ENCODE peak calls at places on chromosomes 1 and 21, in four cellular contexts. V is HepG2, O is H1, T is GM12878. A is an unnamed sample.
A peak's percentile ranks its signal among the peaks of the same experiment; 100 is the strongest.

GRCh38 chr1:35340519-35340918 is 72.0 kb downstream of the ZMYM4 start:
- DNase-seq in O (no peak), T (no peak), V (no peak), A (no peak)

GRCh38 chr1:153313288-153313687 is 536 bp upstream of the PGLYRP3 start:
- DNase-seq in T (no peak), V (no peak), O (no peak), A (no peak)

GRCh38 chr1:54750596-54750995 is 13.7 kb downstream of the PARS2 start:
- DNase-seq in O (no peak), T (no peak), V (no peak), A (no peak)

GRCh38 chr21:31710586-31710985 is 21.3 kb downstream of the SCAF4 start:
- DNase-seq in O (no peak), V (no peak), T (no peak), A (no peak)

GRCh38 chr1:111516008-111516535 is 12.6 kb upstream of the ADORA3 start:
- DNase-seq in T (no peak), V (no peak), O (peak; percentile 67), A (peak; percentile 60)

GRCh38 chr1:151713874-151714273 is 2.7 kb downstream of the CELF3 start:
- DNase-seq in T (no peak), V (no peak), O (no peak), A (no peak)

GRCh38 chr1:26094677-26095383 is 16.8 kb upstream of the PDIK1L start:
- DNase-seq in V (no peak), O (peak; percentile 76), T (no peak), A (peak; percentile 82)

GRCh38 chr1:156658945-156659574 is 17.1 kb downstream of the BCAN start:
- DNase-seq in T (no peak), V (no peak), O (no peak), A (no peak)

GRCh38 chr1:84271452-84272273 is 29.8 kb upstream of the SAMD13 start:
- DNase-seq in V (no peak), O (no peak), T (peak; percentile 61), A (no peak)

GRCh38 chr1:25555753-25556092 is 12.3 kb downstream of the LDLRAP1 start:
- DNase-seq in T (no peak), V (no peak), O (no peak), A (no peak)

GRCh38 chr1:18217398-18218043 is 109.9 kb downstream of the IGSF21 start:
- DNase-seq in V (peak; percentile 33), O (peak; percentile 68), T (no peak), A (peak; percentile 58)

GRCh38 chr1:199809311-199809710 is 218.2 kb upstream of the NR5A2 start:
- DNase-seq in V (no peak), O (no peak), T (no peak), A (no peak)

GRCh38 chr1:206969090-206969489 is 1.2 kb downstream of the FCAMR start:
- DNase-seq in O (no peak), V (no peak), T (no peak), A (no peak)

GRCh38 chr1:59879556-59879955 is 47.0 kb downstream of the CYP2J2 start:
- DNase-seq in O (peak; percentile 75), T (no peak), V (peak; percentile 65), A (peak; percentile 33)

GRCh38 chr1:1925437-1926345 is 6.6 kb upstream of the TMEM52 start:
- DNase-seq in T (no peak), V (no peak), O (no peak), A (no peak)

GRCh38 chr1:68101829-68102228 is 51.4 kb upstream of the DIRAS3 start:
- DNase-seq in O (no peak), T (no peak), V (no peak), A (no peak)

GRCh38 chr1:36964830-36965229 is 69.5 kb downstream of the GRIK3 start:
- DNase-seq in V (no peak), O (no peak), T (no peak), A (no peak)

GRCh38 chr1:162475089-162475488 is 22.5 kb upstream of the UHMK1 start:
- DNase-seq in T (no peak), V (no peak), O (no peak), A (no peak)

GRCh38 chr1:46422261-46422871 is 28.2 kb downstream of the FAAH start:
- DNase-seq in O (no peak), V (no peak), T (no peak), A (no peak)

GRCh38 chr21:45317401-45318145 is 29.9 kb upstream of the POFUT2 start:
- DNase-seq in O (peak; percentile 41), V (peak; percentile 59), T (no peak), A (no peak)
- TF ChIP-seq CREB1 in O (no peak), V (no peak), T (no peak), A (no peak)

GRCh38 chr1:233389867-233390266 is 62.3 kb downstream of the MAP3K21 start:
- DNase-seq in T (no peak), V (no peak), O (no peak), A (no peak)

GRCh38 chr1:233390842-233391241 is 63.3 kb downstream of the MAP3K21 start:
- DNase-seq in O (no peak), V (no peak), T (no peak), A (no peak)

GRCh38 chr1:233389169-233389568 is 61.6 kb downstream of the MAP3K21 start:
- DNase-seq in O (no peak), T (no peak), V (no peak), A (no peak)

GRCh38 chr1:233386336-233386735 is 58.8 kb downstream of the MAP3K21 start:
- DNase-seq in T (no peak), O (no peak), V (no peak), A (no peak)

DNA sequence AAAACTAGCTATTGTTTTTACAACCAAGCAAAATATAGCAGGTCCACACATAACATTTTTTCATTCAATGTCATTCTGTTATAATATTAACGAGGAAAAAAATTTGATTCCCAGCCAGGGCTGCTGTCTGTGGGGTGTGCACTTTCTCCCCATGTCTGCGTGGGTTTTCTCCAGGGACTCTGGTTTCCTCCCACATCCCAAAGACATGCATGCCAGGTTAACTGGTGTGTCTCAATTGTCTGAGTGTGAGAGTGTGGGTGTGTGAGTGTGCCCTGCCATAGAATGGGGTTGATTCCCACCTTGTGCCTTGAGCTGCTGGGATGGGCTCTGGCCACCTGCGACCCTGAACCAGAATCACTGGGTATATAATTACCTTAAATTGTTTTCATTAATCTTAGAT is 60.1 kb downstream of the MAP3K21 start:
- DNase-seq in V (no peak), T (no peak), O (no peak), A (no peak)
- TF ChIP-seq SIN3A in V (no peak), T (no peak), O (no peak), A (no peak)

DNA sequence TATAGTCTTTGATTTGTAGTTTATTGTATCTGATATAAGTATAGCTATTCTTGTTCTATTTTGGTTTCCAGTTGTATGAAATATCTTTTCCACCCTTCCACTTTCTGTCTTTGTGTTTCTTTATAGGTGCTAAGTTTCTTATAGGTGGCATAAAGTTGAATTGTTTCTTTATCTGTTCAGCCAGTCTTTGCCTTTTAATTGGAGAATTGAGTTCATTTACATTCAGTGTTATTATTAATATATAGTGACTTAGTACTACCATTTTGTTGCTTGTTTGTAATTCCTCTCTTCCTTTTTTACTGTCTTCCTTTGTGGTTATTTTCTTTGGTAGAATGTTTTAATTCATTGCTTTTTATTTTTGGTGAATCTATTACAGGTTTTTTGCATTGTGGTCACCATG is 77.7 kb downstream of the MAGI3 start:
- DNase-seq in O (no peak), T (no peak), V (no peak), A (no peak)
- TF ChIP-seq CREB1 in O (no peak), T (no peak), V (no peak), A (no peak)

GRCh38 chr1:8004113-8004802 is 21.9 kb downstream of the ERRFI1 start:
- DNase-seq in V (no peak), T (no peak), O (no peak), A (no peak)
- TF ChIP-seq SIN3A in V (no peak), T (no peak), O (no peak), A (no peak)

GRCh38 chr1:10761503-10762152 is 34.8 kb downstream of the CASZ1 start:
- DNase-seq in T (no peak), V (peak; percentile 27), O (no peak), A (no peak)
- TF ChIP-seq CREB1 in T (no peak), V (no peak), O (no peak), A (no peak)

DNA sequence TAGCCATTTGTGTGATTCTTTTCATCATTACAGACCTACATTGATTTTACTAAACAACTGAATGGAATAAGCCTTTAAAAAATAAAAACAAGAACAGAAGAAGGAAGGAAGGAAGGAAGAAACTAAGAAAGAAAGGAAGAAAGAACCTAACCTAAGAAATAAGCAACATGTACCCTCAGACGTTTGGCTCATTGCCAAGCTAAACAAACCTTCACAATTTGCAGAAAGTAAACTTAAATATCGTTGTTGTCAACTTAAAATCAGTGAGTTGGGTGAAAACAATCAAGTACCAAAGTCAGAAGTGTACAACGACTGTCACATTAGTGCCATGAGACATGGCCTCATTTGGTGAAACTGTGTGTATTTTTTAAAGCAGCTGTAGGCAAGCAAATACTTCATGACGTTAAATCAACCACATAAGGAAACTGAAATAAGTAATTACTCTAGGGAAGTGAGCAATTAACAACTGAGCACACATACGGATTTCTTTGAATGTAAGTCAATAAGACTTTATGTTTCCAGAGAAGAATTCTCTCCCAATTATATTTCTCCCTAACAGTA is 313.1 kb upstream of the TMPRSS15 start:
- DNase-seq in V (no peak), O (no peak), T (no peak), A (no peak)
- TF ChIP-seq SIN3A in V (no peak), O (no peak), T (no peak), A (no peak)

GRCh38 chr1:164733070-164733469 is 174.1 kb downstream of the PBX1 start:
- DNase-seq in T (no peak), V (no peak), O (no peak), A (no peak)
- TF ChIP-seq CREB1 in T (no peak), V (no peak), O (no peak), A (no peak)

GRCh38 chr1:205444300-205444930 is 11.4 kb downstream of the BLACAT1 start:
- DNase-seq in T (no peak), O (peak; percentile 70), V (no peak), A (peak; percentile 28)

GRCh38 chr1:205443585-205444299 is 12.1 kb downstream of the BLACAT1 start:
- DNase-seq in O (no peak), T (no peak), V (no peak), A (no peak)

GRCh38 chr1:205446828-205447227 is 9.0 kb downstream of the BLACAT1 start:
- DNase-seq in O (no peak), V (no peak), T (no peak), A (no peak)

GRCh38 chr1:205445653-205445955 is 10.2 kb downstream of the BLACAT1 start:
- DNase-seq in V (no peak), T (no peak), O (no peak), A (no peak)

DNA sequence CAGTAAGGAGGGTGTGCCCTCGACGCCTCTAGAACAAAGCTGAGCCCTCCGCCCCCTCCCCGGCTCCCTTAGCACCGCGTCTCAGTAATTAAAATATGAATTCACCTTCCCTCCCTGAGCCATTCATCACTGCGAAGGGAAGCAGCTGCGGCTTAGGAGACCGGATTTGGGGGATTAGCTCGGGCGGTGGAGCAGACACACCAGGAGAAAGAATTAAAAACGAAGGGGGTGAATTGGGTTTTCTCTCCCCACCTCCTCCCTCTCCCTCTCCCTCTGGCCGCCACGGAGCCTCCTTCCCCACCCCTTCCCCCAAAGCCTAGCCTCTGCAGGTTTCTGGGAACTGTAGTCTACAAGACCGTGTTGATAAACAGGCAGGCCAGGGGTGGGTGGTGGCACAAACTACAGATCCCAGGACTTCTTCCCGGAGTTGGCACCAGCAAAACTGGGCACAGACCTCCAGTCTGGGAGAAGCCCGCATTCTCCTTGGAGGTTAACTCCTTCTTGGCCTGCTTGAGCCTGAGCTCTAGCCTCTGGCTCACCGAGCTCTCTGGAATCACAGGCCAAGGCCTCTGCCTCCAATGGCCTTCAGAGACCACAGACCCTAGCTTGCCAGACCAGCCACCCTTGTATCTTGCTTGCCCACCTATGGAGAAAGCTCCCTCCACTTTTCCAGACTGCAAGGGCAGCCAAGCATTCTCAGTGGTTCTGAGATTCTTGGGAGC is 10.8 kb downstream of the BLACAT1 start:
- DNase-seq in O (peak; percentile 77), V (no peak), T (no peak), A (no peak)
- TF ChIP-seq SIN3A in O (no peak), V (no peak), T (no peak), A (no peak)